ENCODE peak calls at places on chromosomes 5 and 9, in seven cellular contexts. F is choroid plexus epithelial cell; T is heart right ventricle; Q is PC-3; H is naive thymus-derived CD4-positive, alpha-beta T cell; V is H7; W is Peyer's patch. L is an unnamed sample.

GRCh38 chr5:172276214-172276613 is 7.3 kb downstream of the UBTD2 start:
- DNase-seq in F (peak), T (no peak), Q (peak), H (no peak), V (no peak), W (no peak), L (no peak)

GRCh38 chr9:103364753-103365152 is 369.6 kb downstream of the CYLC2 start:
- DNase-seq in F (peak), T (no peak), Q (peak), H (no peak), V (no peak), W (no peak), L (no peak)

GRCh38 chr5:102498271-102499034 is at the start of gene SLCO6A1:
- DNase-seq in F (no peak), T (no peak), Q (no peak), H (no peak), V (peak), W (no peak), L (no peak)

GRCh38 chr9:1086517-1086916 is 36.4 kb downstream of the DMRT2 start:
- DNase-seq in F (no peak), T (no peak), Q (no peak), H (no peak), V (no peak), W (no peak), L (no peak)

GRCh38 chr9:31030741-31031202 is 1353.7 kb upstream of the ACO1 start:
- DNase-seq in F (peak), T (no peak), Q (peak), H (no peak), V (peak), W (no peak), L (no peak)

GRCh38 chr5:67880876-67881275 is 334.7 kb upstream of the PIK3R1 start:
- DNase-seq in F (no peak), T (no peak), Q (no peak), H (no peak), V (no peak), W (no peak), L (no peak)

GRCh38 chr5:143118222-143118621 is 285.3 kb downstream of the NR3C1 start:
- DNase-seq in F (no peak), T (no peak), Q (no peak), H (no peak), V (no peak), W (no peak), L (no peak)

GRCh38 chr5:136200130-136200529 is 7.2 kb upstream of the SMIM32 start:
- DNase-seq in F (no peak), T (no peak), Q (no peak), H (no peak), V (peak), W (no peak), L (no peak)

GRCh38 chr9:18606831-18607230 is 132.9 kb downstream of the ADAMTSL1 start:
- DNase-seq in F (peak), T (no peak), Q (no peak), H (no peak), V (peak), W (no peak), L (no peak)

GRCh38 chr9:32584784-32585183 is 11.8 kb upstream of the NDUFB6 start:
- DNase-seq in F (peak), T (no peak), Q (no peak), H (no peak), V (no peak), W (no peak), L (no peak)

GRCh38 chr5:168346417-168346816 is 55.0 kb downstream of the WWC1 start:
- DNase-seq in F (no peak), T (no peak), Q (peak), H (no peak), V (peak), W (no peak), L (peak)

GRCh38 chr5:52378237-52378636 is 409.5 kb upstream of the ITGA1 start:
- DNase-seq in F (no peak), T (no peak), Q (no peak), H (no peak), V (no peak), W (no peak), L (no peak)

GRCh38 chr5:140131967-140132409 is 6.3 kb downstream of the IGIP start:
- DNase-seq in F (peak), T (no peak), Q (peak), H (no peak), V (no peak), W (no peak), L (peak)

GRCh38 chr5:11912-12311 is 80.1 kb upstream of the PLEKHG4B start:
- DNase-seq in F (peak), T (no peak), Q (peak), H (no peak), V (no peak), W (no peak), L (no peak)

GRCh38 chr5:127898551-127899213 is 184.9 kb upstream of the SLC12A2 start:
- DNase-seq in F (peak), T (no peak), Q (peak), H (no peak), V (no peak), W (no peak), L (no peak)

GRCh38 chr9:77987880-77988525 is 43.6 kb downstream of the GNAQ start:
- DNase-seq in F (no peak), T (no peak), Q (no peak), H (no peak), V (no peak), W (no peak), L (no peak)

GRCh38 chr5:88785396-88786216 is 97.4 kb downstream of the MEF2C start:
- DNase-seq in F (peak), T (peak), Q (peak), H (no peak), V (no peak), W (no peak), L (no peak)

GRCh38 chr9:91863469-91863868 is 86.6 kb downstream of the ROR2 start:
- DNase-seq in F (no peak), T (no peak), Q (no peak), H (no peak), V (no peak), W (no peak), L (no peak)

GRCh38 chr5:111394580-111394979 is 117.8 kb downstream of the STARD4 start:
- DNase-seq in F (peak), T (no peak), Q (peak), H (no peak), V (no peak), W (no peak), L (no peak)

GRCh38 chr5:36744041-36744677 is 132.4 kb upstream of the NIPBL start:
- DNase-seq in F (peak), T (no peak), Q (peak), H (no peak), V (no peak), W (no peak), L (no peak)

GRCh38 chr9:129720865-129721545 is 31.8 kb downstream of the PTGES start:
- DNase-seq in F (no peak), T (no peak), Q (peak), H (no peak), V (peak), W (no peak), L (no peak)

GRCh38 chr9:130432362-130432761 is 12.4 kb upstream of the ASS1 start:
- DNase-seq in F (no peak), T (no peak), Q (peak), H (no peak), V (peak), W (no peak), L (no peak)

GRCh38 chr5:53073349-53073748 is 36.2 kb downstream of the MOCS2 start:
- DNase-seq in F (no peak), T (no peak), Q (no peak), H (no peak), V (no peak), W (no peak), L (no peak)

GRCh38 chr5:163396941-163397340 is 40.5 kb upstream of the CCNG1 start:
- DNase-seq in F (no peak), T (no peak), Q (no peak), H (no peak), V (no peak), W (no peak), L (no peak)

GRCh38 chr9:32378496-32378895 is 5.9 kb upstream of the ACO1 start:
- DNase-seq in F (peak), T (peak), Q (peak), H (peak), V (peak), W (peak), L (no peak)

GRCh38 chr5:74342948-74343682 is 297.4 kb downstream of the ENC1 start:
- DNase-seq in F (peak), T (no peak), Q (peak), H (no peak), V (no peak), W (no peak), L (no peak)

GRCh38 chr9:93184439-93185221 is 691 bp downstream of the WNK2 start:
- DNase-seq in F (no peak), T (no peak), Q (peak), H (no peak), V (peak), W (no peak), L (no peak)

GRCh38 chr5:179393078-179393477 is 47.8 kb upstream of the ADAMTS2 start:
- DNase-seq in F (peak), T (no peak), Q (peak), H (no peak), V (no peak), W (no peak), L (peak)

GRCh38 chr5:398475-399295 is 44.3 kb upstream of the EXOC3 start:
- DNase-seq in F (no peak), T (no peak), Q (no peak), H (no peak), V (peak), W (peak), L (peak)

GRCh38 chr9:27279611-27280010 is 17.3 kb downstream of the EQTN start:
- DNase-seq in F (no peak), T (no peak), Q (no peak), H (no peak), V (no peak), W (no peak), L (no peak)

GRCh38 chr5:2946315-2946714 is 194.8 kb upstream of the IRX2 start:
- DNase-seq in F (no peak), T (no peak), Q (no peak), H (no peak), V (no peak), W (no peak), L (no peak)

GRCh38 chr9:19493174-19493811 is 84.5 kb downstream of the ACER2 start:
- DNase-seq in F (peak), T (peak), Q (peak), H (no peak), V (peak), W (no peak), L (peak)

GRCh38 chr5:157502143-157502647 is 42.2 kb downstream of the NIPAL4 start:
- DNase-seq in F (peak), T (no peak), Q (no peak), H (no peak), V (no peak), W (peak), L (no peak)
- H3K4me3 ChIP-seq in F (no peak), T (no peak), Q (no peak), H (no peak), V (no peak), W (no peak), L (no peak)

GRCh38 chr5:160370713-160371034 is 248 bp upstream of the C1QTNF2 start:
- DNase-seq in F (no peak), T (no peak), Q (no peak), H (no peak), V (no peak), W (no peak), L (no peak)
- H3K4me3 ChIP-seq in F (peak), T (peak), Q (peak), H (no peak), V (peak), W (peak), L (peak)

DNA sequence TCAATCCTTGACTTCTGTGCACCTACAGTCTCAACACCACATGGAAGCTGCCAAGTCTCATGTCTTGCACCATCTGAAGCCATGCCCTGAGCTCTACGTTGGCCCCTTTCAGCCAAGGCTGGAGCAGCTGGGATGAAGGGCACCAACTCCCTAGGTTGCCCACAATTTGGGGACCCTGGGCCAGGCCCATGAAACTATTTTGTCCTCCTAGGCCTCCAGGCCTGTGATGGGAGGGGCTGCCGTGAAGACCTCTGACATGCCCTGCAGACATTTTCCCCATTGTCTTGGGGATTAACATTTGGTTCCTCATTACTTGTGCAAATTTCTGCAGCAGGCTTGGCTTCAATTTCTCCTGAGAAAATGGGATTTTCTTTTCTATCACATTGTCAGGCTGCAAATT is 285.1 kb downstream of the DTWD2 start:
- DNase-seq in F (no peak), T (no peak), Q (no peak), H (no peak), V (no peak), W (no peak), L (no peak)
- H3K4me3 ChIP-seq in F (no peak), T (no peak), Q (no peak), H (no peak), V (no peak), W (no peak), L (no peak)

GRCh38 chr9:89497181-89497963 is 541 bp downstream of the SEMA4D start:
- DNase-seq in F (no peak), T (no peak), Q (no peak), H (peak), V (peak), W (peak), L (peak)

GRCh38 chr9:89494199-89494598 is 3.7 kb downstream of the SEMA4D start:
- DNase-seq in F (no peak), T (no peak), Q (no peak), H (no peak), V (peak), W (no peak), L (peak)

GRCh38 chr9:89496645-89497044 is 1.3 kb downstream of the SEMA4D start:
- DNase-seq in F (no peak), T (no peak), Q (no peak), H (no peak), V (peak), W (peak), L (peak)

GRCh38 chr9:89497978-89498844 is at the start of gene SEMA4D:
- DNase-seq in F (peak), T (peak), Q (peak), H (peak), V (peak), W (peak), L (peak)

GRCh38 chr9:89495824-89496555 is 1.9 kb downstream of the SEMA4D start:
- DNase-seq in F (no peak), T (no peak), Q (no peak), H (no peak), V (peak), W (no peak), L (peak)
- H3K4me3 ChIP-seq in F (no peak), T (peak), Q (no peak), H (peak), V (peak), W (peak), L (peak)

DNA sequence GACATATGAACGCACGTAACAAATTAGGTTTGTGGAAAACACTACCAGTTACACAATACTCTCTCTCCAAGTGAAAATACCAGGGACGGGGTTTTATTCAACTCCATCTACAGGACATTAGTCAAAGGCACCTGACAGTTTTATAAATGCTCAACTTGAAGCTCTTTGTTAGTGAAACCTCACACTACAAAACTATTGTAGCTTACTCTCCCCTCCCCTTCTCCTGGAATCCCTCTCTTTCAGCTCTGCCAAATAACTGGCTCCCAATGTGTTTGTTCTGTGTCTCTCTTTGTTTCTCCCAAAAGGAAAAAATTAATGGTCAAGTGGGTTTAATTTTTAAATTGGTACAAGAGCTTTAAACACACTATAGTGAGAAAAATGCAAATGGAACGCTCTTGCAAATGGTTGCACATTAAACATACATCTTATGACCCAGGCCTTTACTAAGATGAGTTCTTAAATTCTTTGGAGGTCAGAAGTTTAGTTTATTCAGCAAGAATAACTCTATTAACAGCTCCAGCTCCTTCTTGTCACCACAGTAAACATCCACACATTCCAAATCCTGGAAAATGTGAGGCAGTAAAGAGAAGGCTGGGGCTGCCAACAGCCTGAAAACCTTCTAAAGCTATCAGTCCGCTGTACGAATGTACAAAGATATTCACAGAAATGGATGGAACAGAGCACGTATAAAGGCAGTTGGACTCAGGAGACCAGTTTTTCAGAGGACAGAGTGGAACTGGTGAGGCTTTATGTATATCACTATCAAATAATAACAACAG is 48.3 kb downstream of the ZNF608 start:
- DNase-seq in F (peak), T (peak), Q (no peak), H (no peak), V (no peak), W (no peak), L (no peak)
- H3K4me3 ChIP-seq in F (no peak), T (no peak), Q (no peak), H (no peak), V (no peak), W (no peak), L (no peak)

DNA sequence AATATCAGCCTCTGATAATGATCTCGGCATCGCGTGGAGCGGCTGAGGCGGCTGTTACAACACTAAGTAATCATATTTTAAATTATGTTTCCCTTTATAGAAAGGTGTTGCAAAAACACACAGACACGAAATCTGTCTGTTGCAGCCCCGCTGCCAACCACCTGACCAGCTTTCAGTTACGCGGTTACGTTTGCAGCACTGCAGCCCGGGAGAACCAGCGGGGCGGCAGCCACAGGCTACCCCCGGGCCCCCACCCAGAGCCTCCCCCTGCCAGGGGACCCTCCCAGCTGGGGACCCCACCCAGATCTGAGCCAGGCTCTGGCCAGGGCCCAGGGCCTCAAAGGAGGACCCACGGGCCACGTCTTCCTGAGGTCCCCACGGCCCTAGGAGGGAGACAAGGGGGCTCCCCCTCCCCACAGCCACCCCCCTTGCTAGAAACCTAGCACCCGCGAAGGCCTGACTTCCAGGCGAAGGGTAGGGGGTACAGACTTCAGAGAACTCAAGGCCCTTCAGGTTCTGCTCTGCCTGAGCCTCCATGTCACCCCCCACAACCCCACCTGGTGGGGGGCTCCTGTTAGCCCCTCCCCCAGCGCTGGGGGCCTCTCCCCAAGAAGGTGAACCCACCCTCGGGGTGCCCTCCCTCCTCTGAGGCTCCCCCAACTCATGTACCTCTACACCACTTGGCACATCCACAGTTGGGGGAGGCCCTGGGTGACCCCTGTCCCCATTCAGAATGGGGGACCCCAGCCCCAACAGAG is 6.0 kb downstream of the NACC2 start:
- DNase-seq in F (no peak), T (no peak), Q (no peak), H (no peak), V (peak), W (no peak), L (no peak)
- H3K4me3 ChIP-seq in F (no peak), T (no peak), Q (no peak), H (no peak), V (no peak), W (no peak), L (no peak)

DNA sequence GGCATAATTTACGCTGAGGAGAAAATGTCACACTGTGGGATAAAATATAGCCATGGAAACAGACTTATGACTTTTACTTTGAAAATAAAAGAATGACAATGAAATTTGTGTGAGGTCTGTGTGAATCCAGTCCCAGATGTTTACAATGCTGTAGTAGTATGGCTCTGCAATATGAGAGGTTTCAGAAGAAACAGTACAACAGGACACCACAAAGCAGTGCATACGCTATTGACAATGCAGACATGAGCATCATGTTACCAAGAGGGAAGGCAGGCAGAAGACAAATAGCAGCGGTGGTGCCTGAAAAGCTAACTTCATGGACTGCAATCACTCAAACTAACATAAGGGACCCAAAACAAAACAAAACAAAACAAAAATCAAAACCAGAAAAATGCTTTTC is 1.8 kb downstream of the FGF10 start:
- DNase-seq in F (no peak), T (no peak), Q (no peak), H (no peak), V (no peak), W (no peak), L (no peak)
- H3K4me3 ChIP-seq in F (no peak), T (peak), Q (no peak), H (no peak), V (no peak), W (no peak), L (peak)

DNA sequence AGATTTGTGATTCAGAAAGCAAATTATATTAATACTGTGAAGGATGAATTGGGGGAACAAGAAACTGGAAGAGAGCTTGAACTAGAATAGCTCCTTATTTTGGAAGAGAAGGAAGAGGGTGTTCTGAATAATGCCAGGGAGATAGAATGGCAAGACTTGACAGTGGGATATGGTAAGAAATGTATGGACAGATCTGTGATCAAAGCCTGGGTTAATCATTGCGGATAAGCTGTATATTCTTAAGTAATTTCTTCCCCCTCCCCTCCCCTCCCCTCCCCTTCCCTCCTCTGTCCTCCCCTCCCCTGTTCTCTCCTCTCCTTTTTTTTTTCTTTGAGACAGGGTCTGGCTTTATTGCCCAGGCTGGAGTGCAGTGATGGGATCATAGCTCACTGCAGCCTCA is 10.1 kb upstream of the IL6ST start:
- DNase-seq in F (no peak), T (no peak), Q (no peak), H (no peak), V (no peak), W (no peak), L (no peak)
- H3K4me3 ChIP-seq in F (no peak), T (no peak), Q (no peak), H (no peak), V (no peak), W (no peak), L (no peak)

GRCh38 chr9:134640491-134641172 is 971 bp upstream of the COL5A1 start:
- DNase-seq in F (no peak), T (no peak), Q (no peak), H (no peak), V (no peak), W (no peak), L (no peak)
- H3K4me3 ChIP-seq in F (peak), T (peak), Q (peak), H (no peak), V (peak), W (peak), L (peak)

L was measured in stomach.